ENCODE peak calls at places on chromosomes 16 and 17, in five cellular contexts. R is AG20443, A is T47D, E is H54, Y is uterus. M is an unnamed sample.

GRCh38 chr16:80547145-80547544 is 6.4 kb downstream of the DYNLRB2 start:
- DNase-seq in R (no peak), A (no peak), E (no peak), Y (no peak), M (no peak)

GRCh38 chr17:58079300-58080033 is 3.8 kb upstream of the DYNLL2 start:
- DNase-seq in A (no peak), R (no peak), Y (no peak), E (no peak), M (no peak)

GRCh38 chr16:22726868-22727267 is 87.1 kb upstream of the HS3ST2 start:
- DNase-seq in A (no peak), Y (no peak), E (no peak), R (no peak), M (no peak)

GRCh38 chr16:23296994-23297393 is 5.1 kb upstream of the SCNN1B start:
- DNase-seq in A (peak), E (peak), Y (no peak), R (no peak), M (peak)

GRCh38 chr17:29140631-29141483 is 39.3 kb downstream of the MYO18A start:
- DNase-seq in R (no peak), A (no peak), Y (no peak), E (no peak), M (no peak)

GRCh38 chr17:71325886-71326285 is 794.9 kb upstream of the SOX9 start:
- DNase-seq in E (no peak), A (no peak), Y (no peak), R (no peak), M (no peak)

GRCh38 chr17:59178266-59178665 is 22.7 kb downstream of the PRR11 start:
- DNase-seq in E (no peak), R (no peak), Y (no peak), A (no peak), M (no peak)

GRCh38 chr17:76337413-76337777 is 16.3 kb downstream of the PRPSAP1 start:
- DNase-seq in R (peak), E (peak), Y (no peak), A (no peak), M (no peak)

GRCh38 chr17:39579318-39580081 is 28.2 kb downstream of the NEUROD2 start:
- DNase-seq in A (no peak), R (no peak), E (no peak), Y (no peak), M (no peak)

GRCh38 chr17:2421315-2422147 is 20.7 kb upstream of the MNT start:
- DNase-seq in A (peak), Y (no peak), R (no peak), E (no peak), M (no peak)

GRCh38 chr17:54948380-54948779 is 20.1 kb downstream of the COX11 start:
- DNase-seq in Y (no peak), A (no peak), E (peak), R (peak), M (no peak)

GRCh38 chr16:85935957-85936760 is 37.2 kb downstream of the IRF8 start:
- DNase-seq in E (no peak), A (no peak), R (no peak), Y (no peak), M (peak)

M was measured in GM12891.